ENCODE peak calls at places on chromosomes 7 and 10, in four cellular contexts. H is transverse colon, U is HepG2, M is spleen. D is an unnamed sample. For H3K27me3, the result is how much of the 10 kb centered on the place peaks cover.

GRCh38 chr7:151038951-151039849 is 9.1 kb upstream of the ASIC3 start:
- DNase-seq in H (peak), U (peak), M (no peak), D (no peak)

GRCh38 chr7:30845426-30846135 is 66.1 kb upstream of the AQP1 start:
- DNase-seq in H (no peak), U (no peak), M (peak), D (peak)

GRCh38 chr10:26959841-26960240 is 99.1 kb upstream of the ABI1 start:
- DNase-seq in H (no peak), U (no peak), M (no peak), D (no peak)

GRCh38 chr10:34427911-34428216 is 387.2 kb downstream of the PARD3 start:
- DNase-seq in H (no peak), U (no peak), M (no peak), D (no peak)

GRCh38 chr10:49113741-49114141 is 1.6 kb downstream of the VSTM4 start:
- DNase-seq in H (no peak), U (no peak), M (no peak), D (no peak)

GRCh38 chr10:117442521-117442920 is 67.3 kb upstream of the PDZD8 start:
- DNase-seq in H (no peak), U (no peak), M (peak), D (no peak)

GRCh38 chr10:14466256-14466655 is 135.5 kb upstream of the FRMD4A start:
- DNase-seq in H (no peak), U (no peak), M (no peak), D (no peak)

GRCh38 chr7:81672872-81673271 is 97.0 kb downstream of the HGF start:
- DNase-seq in H (no peak), U (no peak), M (no peak), D (no peak)

GRCh38 chr7:88456490-88456889 is 149.8 kb upstream of the STEAP4 start:
- DNase-seq in H (peak), U (no peak), M (no peak), D (no peak)

GRCh38 chr7:108129018-108129965 is 869 bp downstream of the LAMB4 start:
- DNase-seq in H (no peak), U (no peak), M (no peak), D (no peak)

GRCh38 chr7:108132551-108133265 is 2.5 kb upstream of the LAMB4 start:
- DNase-seq in H (no peak), U (no peak), M (no peak), D (no peak)

GRCh38 chr7:108128514-108128913 is 1.6 kb downstream of the LAMB4 start:
- DNase-seq in H (no peak), U (no peak), M (no peak), D (no peak)

GRCh38 chr7:108127461-108127860 is 2.7 kb downstream of the LAMB4 start:
- DNase-seq in H (no peak), U (no peak), M (no peak), D (no peak)

GRCh38 chr7:108130261-108130660 is at the start of gene LAMB4:
- DNase-seq in H (no peak), U (no peak), M (no peak), D (no peak)
- H3K4me3 ChIP-seq in H (no peak), U (no peak), M (no peak), D (no peak)

DNA sequence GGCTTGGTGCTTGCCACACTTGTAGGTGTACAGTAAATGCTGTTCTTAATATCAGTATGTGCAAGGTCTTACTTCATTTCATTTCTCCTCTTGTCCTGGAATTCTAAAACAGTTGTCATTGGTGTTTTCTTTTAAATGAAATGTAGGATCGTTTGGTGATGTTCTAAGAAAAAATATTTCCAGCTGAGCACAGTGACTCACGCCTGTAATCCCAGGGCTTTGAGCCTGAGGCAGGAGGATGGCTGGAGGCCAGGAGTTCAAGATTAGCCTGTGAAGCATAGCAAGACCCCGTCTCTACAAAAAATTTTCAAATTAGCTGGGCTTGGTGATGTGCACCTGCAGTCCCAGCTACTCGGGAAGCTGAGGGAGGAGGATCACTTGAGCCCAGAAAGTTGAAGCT is 32.6 kb upstream of the ELN start:
- DNase-seq in H (no peak), U (no peak), M (no peak), D (no peak)
- TF ChIP-seq POLR2AphosphoS5 in H (no peak), U (no peak), M (no peak), D (no peak)

DNA sequence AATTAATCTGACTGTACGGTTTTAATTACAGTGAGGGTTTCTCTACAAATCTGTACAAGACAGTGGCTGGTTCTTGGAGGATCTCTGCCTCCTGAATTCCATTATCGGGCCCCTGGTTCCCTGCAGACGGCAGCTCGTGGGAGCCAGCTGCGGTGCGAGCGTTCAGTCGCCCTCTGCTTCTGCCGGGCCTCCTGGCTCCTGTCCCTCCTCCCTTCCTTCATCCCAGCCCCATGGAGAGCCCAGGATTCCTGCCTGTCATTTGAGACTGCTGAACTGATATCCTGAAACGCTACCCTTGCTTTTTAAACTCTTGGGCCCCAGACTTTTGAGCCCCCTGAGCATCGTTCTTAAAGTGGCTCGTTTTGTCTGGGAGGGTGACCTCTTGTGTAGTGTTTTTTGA is 6.6 kb upstream of the DLX6 start:
- DNase-seq in H (no peak), U (no peak), M (no peak), D (no peak)
- H3K27me3 ChIP-seq in H (half or more), U (under half), M (half or more), D (under half)

GRCh38 chr10:32348297-32349198 is 1.6 kb upstream of the EPC1 start:
- DNase-seq in H (no peak), U (no peak), M (no peak), D (no peak)
- H3K4me3 ChIP-seq in H (no peak), U (no peak), M (no peak), D (no peak)

GRCh38 chr10:91589656-91590035 is 43.2 kb downstream of the PPP1R3C start:
- DNase-seq in H (no peak), U (no peak), M (no peak), D (no peak)

GRCh38 chr10:91590904-91591791 is 41.7 kb downstream of the PPP1R3C start:
- DNase-seq in H (peak), U (no peak), M (no peak), D (no peak)

GRCh38 chr10:91589015-91589655 is 43.7 kb downstream of the PPP1R3C start:
- DNase-seq in H (no peak), U (no peak), M (no peak), D (no peak)

GRCh38 chr10:91591792-91592165 is 41.1 kb downstream of the PPP1R3C start:
- DNase-seq in H (no peak), U (no peak), M (no peak), D (no peak)

GRCh38 chr10:91590142-91590903 is 42.5 kb downstream of the PPP1R3C start:
- DNase-seq in H (peak), U (no peak), M (no peak), D (no peak)
- TF ChIP-seq POLR2AphosphoS5 in H (peak), U (no peak), M (no peak), D (no peak)

GRCh38 chr7:159143780-159144755 is 599 bp downstream of the VIPR2 start:
- DNase-seq in H (no peak), U (no peak), M (peak), D (peak)
- H3K27me3 ChIP-seq in H (half or more), U (under half), M (half or more), D (under half)

GRCh38 chr10:68239069-68239468 is 7.2 kb upstream of the ATOH7 start:
- DNase-seq in H (no peak), U (no peak), M (no peak), D (no peak)

GRCh38 chr10:68237173-68237572 is 5.3 kb upstream of the ATOH7 start:
- DNase-seq in H (no peak), U (no peak), M (no peak), D (no peak)

GRCh38 chr10:68242051-68242450 is 10.1 kb upstream of the ATOH7 start:
- DNase-seq in H (no peak), U (no peak), M (no peak), D (no peak)

GRCh38 chr10:68238371-68238770 is 6.5 kb upstream of the ATOH7 start:
- DNase-seq in H (no peak), U (no peak), M (no peak), D (no peak)

GRCh38 chr10:68239596-68240150 is 7.8 kb upstream of the ATOH7 start:
- DNase-seq in H (no peak), U (no peak), M (no peak), D (no peak)
- H3K4me3 ChIP-seq in H (no peak), U (no peak), M (no peak), D (no peak)

GRCh38 chr7:73451780-73452398 is 18.3 kb downstream of the FZD9 start:
- DNase-seq in H (no peak), U (peak), M (no peak), D (no peak)

GRCh38 chr7:73449422-73449821 is 15.8 kb downstream of the FZD9 start:
- DNase-seq in H (no peak), U (no peak), M (no peak), D (no peak)

GRCh38 chr7:73447121-73447520 is 13.5 kb downstream of the FZD9 start:
- DNase-seq in H (no peak), U (no peak), M (no peak), D (no peak)

GRCh38 chr7:73446716-73447115 is 13.1 kb downstream of the FZD9 start:
- DNase-seq in H (no peak), U (no peak), M (no peak), D (no peak)

GRCh38 chr7:73448609-73449008 is 15.0 kb downstream of the FZD9 start:
- DNase-seq in H (no peak), U (no peak), M (no peak), D (no peak)
- TF ChIP-seq POLR2AphosphoS5 in H (no peak), U (no peak), M (no peak), D (no peak)

GRCh38 chr7:1368150-1368681 is 91.1 kb downstream of the MICALL2 start:
- DNase-seq in H (no peak), U (no peak), M (no peak), D (no peak)
- H3K27me3 ChIP-seq in H (half or more), U (under half), M (half or more), D (under half)

D was measured in breast epithelium.